ENCODE peak calls at places on chromosomes 16 and 17, in ten cellular contexts. K is heart right ventricle; H is thoracic aorta; X is Caco-2; A is astrocyte of the spinal cord; C is cardiac muscle cell; D is AG04450; F is LNCaP clone FGC; Q is CD8-positive, alpha-beta T cell; B is NB4. P is an unnamed sample.

GRCh38 chr17:39955726-39956225 is 7.0 kb upstream of the GSDMA start:
- DNase-seq in C (no peak), Q (no peak), H (no peak), F (no peak), D (no peak), B (no peak), K (no peak), X (no peak), A (no peak), P (no peak)

GRCh38 chr16:84737658-84738057 is 37.9 kb downstream of the USP10 start:
- DNase-seq in C (no peak), Q (no peak), D (no peak), F (peak; percentile 74), A (no peak), B (no peak), H (no peak), K (no peak), X (no peak), P (no peak)

GRCh38 chr17:56879280-56879679 is 34.6 kb downstream of the TRIM25 start:
- DNase-seq in Q (no peak), A (no peak), D (no peak), X (no peak), F (no peak), K (no peak), B (no peak), C (no peak), H (no peak), P (no peak)

GRCh38 chr16:21599994-21600773 is 807 bp downstream of the METTL9 start:
- DNase-seq in B (peak; percentile 66), C (peak; percentile 48), F (no peak), X (no peak), K (no peak), A (peak; percentile 20), H (no peak), D (no peak), Q (peak; percentile 1), P (no peak)

GRCh38 chr17:47208744-47209488 is at the start of gene MYL4:
- DNase-seq in C (peak; percentile 29), X (no peak), B (no peak), A (no peak), H (no peak), D (no peak), F (no peak), Q (no peak), K (no peak), P (no peak)

GRCh38 chr17:77930780-77931768 is 27.4 kb upstream of the TNRC6C start:
- DNase-seq in Q (no peak), H (no peak), X (no peak), K (no peak), C (no peak), D (no peak), B (no peak), A (no peak), F (no peak), P (no peak)

GRCh38 chr17:27407916-27408846 is 48.1 kb upstream of the KSR1 start:
- DNase-seq in Q (no peak), D (no peak), B (no peak), X (no peak), H (no peak), C (peak; percentile 83), K (no peak), F (no peak), A (peak; percentile 71), P (no peak)

GRCh38 chr17:78180083-78180482 is 6.8 kb downstream of the TK1 start:
- DNase-seq in B (no peak), F (no peak), C (no peak), A (peak; percentile 43), X (no peak), D (no peak), Q (no peak), K (no peak), H (no peak), P (no peak)

GRCh38 chr17:76136276-76137025 is 4.6 kb downstream of the FOXJ1 start:
- DNase-seq in A (no peak), Q (no peak), K (no peak), B (no peak), F (no peak), D (no peak), X (no peak), C (no peak), H (no peak), P (no peak)

GRCh38 chr17:55433029-55433628 is 11.5 kb upstream of the MMD start:
- DNase-seq in H (no peak), B (no peak), D (no peak), F (peak; percentile 99), X (peak; percentile 76), K (no peak), Q (no peak), C (no peak), A (no peak), P (no peak)

GRCh38 chr16:508884-509736 is 18.4 kb upstream of the CAPN15 start:
- DNase-seq in C (no peak), A (peak; percentile 58), H (no peak), F (peak; percentile 91), D (no peak), K (no peak), Q (no peak), B (no peak), X (no peak), P (no peak)

GRCh38 chr17:37488009-37488604 is 1.6 kb upstream of the DUSP14 start:
- DNase-seq in A (peak; percentile 95), D (peak; percentile 93), X (no peak), B (peak; percentile 56), H (no peak), Q (no peak), F (peak; percentile 81), C (peak; percentile 94), K (no peak), P (no peak)

DNA sequence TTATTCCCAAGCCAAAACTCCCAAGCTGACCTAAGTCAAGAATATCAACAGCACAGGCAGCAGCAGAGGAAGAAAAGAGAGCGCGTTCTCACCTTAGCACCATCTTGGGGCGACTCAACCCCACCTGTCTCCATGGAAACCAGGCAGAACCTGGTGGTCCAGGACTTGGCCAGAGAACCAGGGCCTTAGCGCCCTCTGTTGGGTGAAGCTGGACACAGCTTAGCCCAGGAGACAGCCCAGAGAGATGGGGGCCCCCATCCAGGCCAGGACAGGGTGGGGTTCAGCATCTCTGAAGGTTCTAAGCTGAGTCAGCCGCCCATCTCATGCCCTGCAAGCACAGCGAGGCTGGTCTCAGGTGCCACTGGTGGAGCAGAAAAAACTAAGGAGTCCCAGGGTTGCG is 60.1 kb upstream of the TMEM132E start:
- DNase-seq in Q (no peak), C (peak; percentile 4), B (peak; percentile 46), F (no peak), X (no peak), K (no peak), A (no peak), H (no peak), D (no peak), P (no peak)
- TF ChIP-seq CTCF in Q (no peak), C (peak; percentile 58), B (peak; percentile 82), F (peak; percentile 34), X (peak; percentile 41), K (peak; percentile 46), A (peak; percentile 25), H (no peak), D (peak; percentile 27), P (peak; percentile 59)

DNA sequence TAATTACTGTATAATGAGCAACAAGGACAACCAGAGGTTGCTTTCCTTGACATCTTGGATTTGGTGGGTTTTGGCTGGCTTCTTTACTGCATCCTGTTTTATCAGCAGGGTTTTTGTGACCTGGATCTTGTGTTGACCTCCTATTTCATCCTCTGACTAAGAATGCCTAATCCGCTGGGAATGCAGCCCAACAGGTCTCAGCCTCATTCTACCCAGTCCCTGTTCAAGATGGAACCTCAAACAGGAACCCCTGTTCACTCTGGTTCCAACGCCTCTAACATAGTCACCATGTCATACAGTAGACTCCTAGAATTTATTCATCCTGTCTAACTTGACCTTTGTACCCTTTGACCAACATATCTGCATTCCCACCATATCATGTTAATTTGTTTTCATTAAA is 183.8 kb upstream of the SOX9 start:
- DNase-seq in F (no peak), H (no peak), X (peak; percentile 49), B (no peak), K (no peak), A (no peak), C (no peak), Q (no peak), D (no peak), P (no peak)
- H3K4me3 ChIP-seq in F (no peak overlapping the region), H (no peak overlapping the region), X (no peak overlapping the region), B (no peak overlapping the region), K (no peak overlapping the region), A (no peak overlapping the region), C (no peak overlapping the region), Q (no peak overlapping the region), D (no peak overlapping the region), P (no peak overlapping the region)

GRCh38 chr17:9115446-9116265 is 94.3 kb downstream of the NTN1 start:
- DNase-seq in C (peak; percentile 59), A (peak; percentile 65), D (no peak), Q (peak; percentile 38), F (no peak), H (peak; percentile 66), B (peak; percentile 93), X (no peak), K (peak; percentile 66), P (peak; percentile 66)
- TF ChIP-seq CTCF in C (peak; percentile 26), A (peak; percentile 22), D (peak; percentile 7), Q (no peak), F (peak; percentile 9), H (peak; percentile 31), B (no peak), X (no peak), K (peak; percentile 34), P (peak; percentile 53)

DNA sequence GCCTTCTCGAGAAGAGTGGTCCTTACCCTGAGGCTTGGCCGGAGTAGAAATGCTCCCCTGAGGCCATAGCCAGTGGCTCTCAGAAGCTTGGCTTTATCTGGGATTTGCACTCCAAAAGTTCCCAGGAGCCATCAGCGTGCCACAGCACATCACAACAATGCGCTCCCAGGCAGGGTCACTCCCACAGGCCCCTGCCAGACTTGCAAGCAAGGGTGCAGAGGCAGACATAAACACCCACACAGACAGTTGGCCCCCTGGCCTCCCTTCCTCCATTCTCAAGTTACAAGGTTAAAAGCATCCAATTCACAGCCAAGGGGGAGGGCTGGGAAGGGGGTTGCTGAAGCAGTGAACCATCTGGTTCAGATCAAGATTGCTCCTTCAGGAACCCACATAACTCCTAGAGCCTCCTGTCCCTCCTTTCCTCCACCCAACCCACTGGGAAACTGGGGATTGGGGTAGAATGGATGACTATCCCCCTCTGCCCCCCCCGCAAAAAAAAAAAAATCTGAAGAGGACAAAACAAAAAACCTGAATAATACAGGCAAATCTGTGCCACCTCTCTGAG is 1.8 kb downstream of the ST3GAL2 start:
- DNase-seq in B (peak; percentile 85), H (no peak), D (peak; percentile 77), F (no peak), Q (no peak), C (peak; percentile 94), X (peak; percentile 58), A (peak; percentile 92), K (no peak), P (no peak)
- H3K4me3 ChIP-seq in B (peak overlapping the region; percentile 90), H (peak overlapping the region; percentile 75), D (peak overlapping the region; percentile 72), F (no peak overlapping the region), Q (peak overlapping the region; percentile 75), C (peak overlapping the region; percentile 83), X (peak overlapping the region; percentile 90), A (peak overlapping the region; percentile 91), K (peak overlapping the region; percentile 82), P (peak overlapping the region; percentile 90)

GRCh38 chr16:86579268-86580062 is 1.1 kb downstream of the FOXL1 start:
- DNase-seq in Q (no peak), A (peak; percentile 46), H (no peak), F (no peak), C (peak; percentile 33), K (peak; percentile 51), D (no peak), X (no peak), B (no peak), P (no peak)
- TF ChIP-seq CTCF in Q (no peak), A (no peak), H (no peak), F (no peak), C (no peak), K (no peak), D (no peak), X (no peak), B (no peak), P (no peak)

GRCh38 chr17:43020789-43021738 is 1.1 kb downstream of the VAT1 start:
- DNase-seq in X (peak; percentile 74), C (peak; percentile 71), A (peak; percentile 55), F (no peak), D (no peak), H (no peak), Q (no peak), K (peak; percentile 66), B (peak; percentile 84), P (peak; percentile 65)
- H3K4me3 ChIP-seq in X (peak overlapping the region; percentile 97), C (peak overlapping the region; percentile 97), A (peak overlapping the region; percentile 94), F (peak overlapping the region; percentile 93), D (peak overlapping the region; percentile 97), H (peak overlapping the region; percentile 100), Q (peak overlapping the region; percentile 92), K (peak overlapping the region; percentile 99), B (peak overlapping the region; percentile 71), P (peak overlapping the region; percentile 95)

P was measured in left ventricle myocardium inferior.